ENCODE peak calls at places on chromosome 2, in six cellular contexts. U is activated CD4-positive, alpha-beta T cell treated with anti-CD3 and anti-CD28 coated beads, Interleukin-2, amount 10 ng/mL, durations not matched to agents 7 days and 5 days; A is GM23248; P is activated T-cell treated with anti-CD3 and anti-CD28 coated beads, Interleukin-2, amount 50 U/mL, for 24 hours; F is left lobe of liver; N is activated CD8-positive, alpha-beta memory T cell treated with anti-CD3 and anti-CD28 coated beads for 48 hours. Q is an unnamed sample.

GRCh38 chr2:217802261-217802660 is 200.5 kb downstream of the TNS1 start:
- DNase-seq in U (no peak), A (no peak), P (no peak), F (no peak), N (no peak), Q (no peak)

GRCh38 chr2:206150631-206151030 is 8.6 kb downstream of the NDUFS1 start:
- DNase-seq in U (no peak), A (no peak), P (no peak), F (no peak), N (no peak), Q (no peak)

GRCh38 chr2:50018938-50019337 is 864.6 kb upstream of the FSHR start:
- DNase-seq in U (no peak), A (no peak), P (no peak), F (no peak), N (no peak), Q (no peak)

GRCh38 chr2:182379235-182379634 is 47.6 kb downstream of the PDE1A start:
- DNase-seq in U (no peak), A (peak; percentile 21), P (no peak), F (no peak), N (no peak), Q (no peak)

GRCh38 chr2:39837856-39838453 is 58.9 kb upstream of the THUMPD2 start:
- DNase-seq in U (no peak), A (peak; percentile 61), P (no peak), F (no peak), N (no peak), Q (peak; percentile 14)

GRCh38 chr2:158138255-158138654 is 36.6 kb downstream of the UPP2 start:
- DNase-seq in U (no peak), A (no peak), P (no peak), F (no peak), N (no peak), Q (no peak)

GRCh38 chr2:3483227-3483985 is 35.9 kb downstream of the ADI1 start:
- DNase-seq in U (no peak), A (no peak), P (no peak), F (no peak), N (no peak), Q (no peak)

GRCh38 chr2:35846-36245 is 10.5 kb downstream of the FAM110C start:
- DNase-seq in U (no peak), A (no peak), P (no peak), F (no peak), N (no peak), Q (no peak)

GRCh38 chr2:213036836-213037235 is 114.6 kb downstream of the IKZF2 start:
- DNase-seq in U (no peak), A (peak; percentile 85), P (no peak), F (no peak), N (no peak), Q (no peak)

GRCh38 chr2:110115291-110116032 is at the start of gene MALL:
- DNase-seq in U (no peak), A (peak; percentile 65), P (no peak), F (no peak), N (no peak), Q (no peak)

GRCh38 chr2:241033346-241033987 is 35.0 kb downstream of the SNED1 start:
- DNase-seq in U (no peak), A (no peak), P (no peak), F (peak; percentile 40), N (no peak), Q (no peak)

Q was measured in foreskin melanocyte.